ENCODE peak calls at places on chromosomes 16 and 17, in four cellular contexts. A is PC-9, G is astrocyte, K is endodermal cell. X is an unnamed sample.

GRCh38 chr17:55086635-55087058 is 118.1 kb downstream of the STXBP4 start:
- DNase-seq in A (peak; percentile 1), K (no peak), G (peak; percentile 85), X (peak; percentile 76)

GRCh38 chr16:86087561-86088230 is 188.7 kb downstream of the IRF8 start:
- DNase-seq in K (no peak), A (no peak), G (no peak), X (no peak)

GRCh38 chr16:58016841-58017446 is 8.6 kb upstream of the MMP15 start:
- DNase-seq in K (no peak), G (no peak), A (no peak), X (no peak)

GRCh38 chr17:82200743-82201497 is 11.7 kb downstream of the CCDC57 start:
- DNase-seq in K (no peak), G (no peak), A (no peak), X (no peak)

GRCh38 chr16:48494742-48495141 is 109.5 kb upstream of the SIAH1 start:
- DNase-seq in A (no peak), G (no peak), K (no peak), X (no peak)

GRCh38 chr16:88508868-88509748 is 56.0 kb downstream of the ZFPM1 start:
- DNase-seq in K (no peak), A (no peak), G (no peak), X (peak; percentile 61)

GRCh38 chr16:3868967-3869366 is 11.5 kb downstream of the CREBBP start:
- DNase-seq in A (no peak), K (no peak), G (no peak), X (no peak)

GRCh38 chr17:71793550-71793949 is 327.3 kb upstream of the SOX9 start:
- DNase-seq in A (no peak), G (peak; percentile 34), K (no peak), X (no peak)

GRCh38 chr16:396605-397004 is 394 bp upstream of the NME4 start:
- DNase-seq in A (peak; percentile 41), G (peak; percentile 35), K (peak; percentile 83), X (peak; percentile 18)

GRCh38 chr16:9898121-9898520 is 284.1 kb downstream of the GRIN2A start:
- DNase-seq in K (no peak), G (no peak), A (no peak), X (no peak)

GRCh38 chr16:72985148-72985882 is 62.6 kb downstream of the ZFHX3 start:
- DNase-seq in K (peak; percentile 34), A (no peak), G (peak; percentile 54), X (no peak)

GRCh38 chr17:20094777-20095176 is 85.6 kb downstream of the SPECC1 start:
- DNase-seq in G (no peak), K (no peak), A (no peak), X (peak; percentile 51)

GRCh38 chr16:48378836-48379235 is 6.4 kb downstream of the SIAH1 start:
- DNase-seq in K (no peak), A (no peak), G (no peak), X (no peak)

GRCh38 chr17:37405955-37406634 is 541 bp downstream of the ACACA start:
- DNase-seq in A (no peak), G (no peak), K (no peak), X (peak; percentile 44)

GRCh38 chr17:17413215-17413792 is 63.5 kb upstream of the MED9 start:
- DNase-seq in A (no peak), K (no peak), G (peak; percentile 55), X (no peak)
- H3K4me3 ChIP-seq in A (no peak overlapping the region), K (no peak overlapping the region), G (no peak overlapping the region), X (no peak overlapping the region)

GRCh38 chr17:74713199-74713755 is 554 bp upstream of the CD300LF start:
- DNase-seq in K (no peak), A (no peak), G (no peak), X (no peak)
- H3K27me3 ChIP-seq in K (no peaks in the 10 kb centered on the region), A (peaks cover 10% of the 10 kb centered on the region), G (no peaks in the 10 kb centered on the region), X (peaks cover 5% of the 10 kb centered on the region)

DNA sequence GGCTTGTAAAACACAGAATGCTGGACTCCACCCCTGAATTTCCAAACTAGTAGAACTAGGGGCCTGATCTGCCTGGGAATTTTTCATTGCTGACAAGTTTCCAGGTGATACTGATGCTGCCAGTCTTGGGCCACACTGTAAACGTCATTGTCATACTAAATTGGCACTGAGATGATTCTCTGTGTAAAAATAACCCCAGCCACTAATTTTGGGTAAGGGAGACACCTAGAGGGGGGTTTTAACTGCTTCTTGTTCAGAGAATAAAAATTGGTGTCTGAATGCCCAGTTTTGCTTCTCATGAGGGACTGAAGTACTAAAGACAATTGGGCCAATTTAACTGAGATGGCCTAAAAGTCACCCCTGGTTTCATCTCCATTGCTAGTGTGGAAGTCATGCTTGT is 5.0 kb upstream of the CDH13 start:
- DNase-seq in K (no peak), A (no peak), G (no peak), X (no peak)
- TF ChIP-seq CTCF in K (peak; percentile 49), A (no peak), G (peak; percentile 14), X (no peak)

DNA sequence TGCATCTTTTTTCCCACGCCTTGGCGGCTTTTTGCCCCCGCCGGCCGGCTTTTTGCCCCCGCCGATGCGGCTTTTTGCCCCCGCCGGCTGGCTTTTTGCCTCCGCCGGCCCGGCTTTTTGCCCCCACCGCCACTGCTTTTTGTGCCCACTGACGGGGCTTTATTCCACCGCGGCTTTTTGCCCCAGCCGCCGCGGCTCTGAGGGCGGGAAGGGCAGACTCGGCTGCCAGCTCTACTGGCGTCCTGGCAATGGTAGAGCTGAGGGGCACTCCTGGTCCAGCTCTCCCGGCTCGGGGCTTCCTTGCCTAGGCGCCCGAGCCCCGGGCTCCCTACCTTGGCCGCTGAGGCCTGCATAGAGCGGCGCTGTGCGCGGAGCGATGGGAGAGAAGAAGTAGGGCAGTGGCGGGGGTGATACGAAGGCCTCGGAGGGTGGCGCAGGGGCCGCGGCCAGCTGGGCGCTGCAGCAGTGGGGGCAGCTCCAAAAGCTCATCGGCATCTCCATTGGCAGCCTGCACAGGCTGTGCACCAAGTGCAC is 591.4 kb downstream of the TP53TG3F start:
- DNase-seq in G (no peak), K (no peak), A (no peak), X (no peak)
- H3K4me3 ChIP-seq in G (no peak overlapping the region), K (no peak overlapping the region), A (no peak overlapping the region), X (no peak overlapping the region)

GRCh38 chr16:75376475-75376907 is 56.8 kb downstream of the CFDP1 start:
- DNase-seq in K (peak; percentile 55), G (peak; percentile 27), A (peak; percentile 69), X (peak; percentile 96)
- H3K27me3 ChIP-seq in K (no peaks in the 10 kb centered on the region), G (no peaks in the 10 kb centered on the region), A (no peaks in the 10 kb centered on the region), X (no peaks in the 10 kb centered on the region)

GRCh38 chr17:41793749-41794602 is 7.5 kb upstream of the JUP start:
- DNase-seq in K (peak; percentile 96), G (no peak), A (no peak), X (no peak)
- TF ChIP-seq CTCF in K (peak; percentile 41), G (no peak), A (no peak), X (no peak)

DNA sequence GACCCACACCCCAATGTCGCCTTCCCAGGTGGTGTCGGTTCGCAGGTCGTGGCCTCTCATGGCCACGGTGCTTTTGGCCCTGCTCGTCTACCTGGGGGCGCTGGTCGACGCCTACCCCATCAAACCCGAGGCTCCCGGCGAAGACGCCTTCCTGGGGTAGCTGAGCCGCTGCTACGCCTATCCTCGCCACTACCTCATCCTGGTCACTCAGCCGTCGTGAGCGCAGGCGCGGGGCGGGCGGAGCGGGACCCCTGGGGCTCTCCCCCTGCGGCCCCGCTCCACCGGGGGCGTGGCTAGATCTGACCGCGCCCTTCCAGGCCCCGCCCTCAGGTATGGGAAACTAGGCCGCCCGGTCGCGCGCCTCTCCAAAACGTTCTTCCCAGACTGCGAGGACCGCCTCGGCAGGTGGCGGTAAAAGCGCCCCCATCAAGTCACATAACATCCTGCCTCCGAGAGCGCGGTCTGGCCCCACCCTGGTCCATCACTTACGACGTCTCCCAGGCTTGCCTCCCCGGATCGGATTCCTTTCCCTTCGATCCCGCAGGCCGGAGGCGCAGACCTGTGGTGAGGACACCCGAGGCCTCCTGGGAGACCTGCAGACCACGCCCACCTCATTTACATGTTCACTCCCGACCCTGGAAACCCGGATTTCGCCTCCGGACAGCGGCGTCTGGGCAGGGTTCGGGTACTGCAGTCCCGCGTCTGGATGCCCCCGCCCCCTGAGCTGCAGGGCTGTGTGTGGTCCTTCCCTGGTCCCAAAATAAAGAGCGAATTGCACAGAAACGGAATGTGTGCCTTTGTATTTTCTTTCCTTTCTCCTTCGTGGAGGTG is 91.5 kb upstream of the TMEM97 start:
- DNase-seq in K (peak; percentile 100), A (peak; percentile 73), G (peak; percentile 14), X (peak; percentile 78)
- H3K4me3 ChIP-seq in K (peak overlapping the region; percentile 85), A (peak overlapping the region; percentile 53), G (peak overlapping the region; percentile 47), X (peak overlapping the region; percentile 58)

X was measured in bronchial epithelial cell.